ENCODE peak calls at places on chromosome 10, in five cellular contexts. E is psoas muscle, X is suprapubic skin, I is stomach, O is AG09309. C is an unnamed sample.

GRCh38 chr10:6050801-6051445 is 11.2 kb downstream of the IL2RA start:
- DNase-seq in O (no peak), X (no peak), I (peak), E (peak), C (peak)

GRCh38 chr10:125149278-125150047 is 10.9 kb downstream of the CTBP2 start:
- DNase-seq in O (no peak), I (peak), X (peak), E (peak), C (no peak)

GRCh38 chr10:58440484-58440883 is 55.3 kb downstream of the TFAM start:
- DNase-seq in I (no peak), O (no peak), E (no peak), X (no peak), C (no peak)

GRCh38 chr10:131310054-131310903 is 1.2 kb downstream of the TCERG1L start:
- DNase-seq in O (no peak), X (no peak), E (no peak), I (no peak), C (no peak)

GRCh38 chr10:97564776-97565175 is 7.8 kb upstream of the ANKRD2 start:
- DNase-seq in X (no peak), E (no peak), I (no peak), O (no peak), C (no peak)

GRCh38 chr10:118800920-118801319 is 46.1 kb upstream of the CACUL1 start:
- DNase-seq in I (peak), E (no peak), X (no peak), O (no peak), C (no peak)

GRCh38 chr10:12513775-12514663 is 164.7 kb downstream of the CAMK1D start:
- DNase-seq in E (no peak), O (no peak), X (no peak), I (no peak), C (no peak)

GRCh38 chr10:87925570-87925969 is 62.1 kb downstream of the PTEN start:
- DNase-seq in E (no peak), X (no peak), O (no peak), I (no peak), C (no peak)

GRCh38 chr10:120981601-120982381 is 130.6 kb downstream of the WDR11 start:
- DNase-seq in E (no peak), I (no peak), X (no peak), O (no peak), C (no peak)

GRCh38 chr10:62760401-62760800 is 44.1 kb upstream of the ADO start:
- DNase-seq in O (no peak), X (no peak), I (no peak), E (no peak), C (no peak)

GRCh38 chr10:69486922-69487730 is 35.9 kb downstream of the TSPAN15 start:
- DNase-seq in I (no peak), X (no peak), O (no peak), E (no peak), C (no peak)

GRCh38 chr10:54559498-54559897 is 241.5 kb downstream of the PCDH15 start:
- DNase-seq in X (no peak), E (no peak), I (no peak), O (no peak), C (no peak)

GRCh38 chr10:119341236-119342016 is 134.1 kb downstream of the GRK5 start:
- DNase-seq in X (no peak), O (no peak), E (no peak), I (no peak), C (peak)

GRCh38 chr10:50431118-50431517 is 179.8 kb upstream of the ASAH2 start:
- DNase-seq in X (no peak), O (peak), E (no peak), I (no peak), C (no peak)

GRCh38 chr10:12243860-12244620 is 48.1 kb downstream of the CDC123 start:
- DNase-seq in X (no peak), E (no peak), O (no peak), I (no peak), C (peak)

GRCh38 chr10:12550994-12551393 is 201.6 kb downstream of the CAMK1D start:
- DNase-seq in E (no peak), O (no peak), I (no peak), X (no peak), C (no peak)

GRCh38 chr10:35217458-35217857 is 90.8 kb downstream of the CREM start:
- DNase-seq in E (no peak), X (no peak), O (no peak), I (no peak), C (no peak)

GRCh38 chr10:5502903-5503835 is 3.8 kb upstream of the CALML5 start:
- DNase-seq in O (no peak), I (peak), E (no peak), X (peak), C (no peak)

GRCh38 chr10:62545667-62546066 is 171.5 kb downstream of the ZNF365 start:
- DNase-seq in O (peak), X (no peak), E (peak), I (no peak), C (no peak)

GRCh38 chr10:821322-821721 is 110.2 kb downstream of the LARP4B start:
- DNase-seq in O (peak), E (no peak), I (no peak), X (no peak), C (no peak)

GRCh38 chr10:123150229-123150985 is 2.5 kb downstream of the HMX2 start:
- DNase-seq in X (no peak), E (no peak), I (no peak), O (no peak), C (peak)

GRCh38 chr10:26743091-26743490 is 45.6 kb downstream of the PDSS1 start:
- DNase-seq in O (no peak), E (no peak), X (no peak), I (no peak), C (no peak)

GRCh38 chr10:73944356-73945100 is 33.6 kb downstream of the PLAU start:
- DNase-seq in X (no peak), O (no peak), E (no peak), I (no peak), C (no peak)

GRCh38 chr10:73937333-73938020 is 26.5 kb downstream of the PLAU start:
- DNase-seq in I (no peak), X (no peak), E (peak), O (no peak), C (no peak)

GRCh38 chr10:73935895-73936294 is 25.0 kb downstream of the PLAU start:
- DNase-seq in E (no peak), X (no peak), I (no peak), O (no peak), C (no peak)

GRCh38 chr10:73941300-73941699 is 30.4 kb downstream of the PLAU start:
- DNase-seq in E (no peak), X (no peak), O (no peak), I (no peak), C (no peak)

GRCh38 chr10:73940634-73941221 is 29.8 kb downstream of the PLAU start:
- DNase-seq in X (peak), I (peak), E (peak), O (no peak), C (peak)
- TF ChIP-seq CTCF in X (peak), I (peak), E (peak), O (peak), C (peak)

GRCh38 chr10:29285624-29286051 is 3.2 kb upstream of the LYZL1 start:
- DNase-seq in E (no peak), I (no peak), O (no peak), X (no peak), C (peak)
- TF ChIP-seq CTCF in E (no peak), I (no peak), O (no peak), X (no peak), C (no peak)

GRCh38 chr10:15245530-15245929 is 77.0 kb upstream of the NMT2 start:
- DNase-seq in E (no peak), O (no peak), X (no peak), I (no peak), C (no peak)
- TF ChIP-seq CTCF in E (no peak), O (peak), X (no peak), I (no peak), C (peak)

GRCh38 chr10:52883996-52884871 is 111.7 kb upstream of the MBL2 start:
- DNase-seq in E (no peak), I (peak), X (no peak), O (no peak), C (peak)
- TF ChIP-seq CTCF in E (peak), I (peak), X (no peak), O (peak), C (peak)

GRCh38 chr10:95907454-95908253 is at the start of gene CC2D2B:
- DNase-seq in I (peak), X (peak), O (peak), E (peak), C (peak)
- TF ChIP-seq CTCF in I (no peak), X (no peak), O (no peak), E (no peak), C (no peak)

DNA sequence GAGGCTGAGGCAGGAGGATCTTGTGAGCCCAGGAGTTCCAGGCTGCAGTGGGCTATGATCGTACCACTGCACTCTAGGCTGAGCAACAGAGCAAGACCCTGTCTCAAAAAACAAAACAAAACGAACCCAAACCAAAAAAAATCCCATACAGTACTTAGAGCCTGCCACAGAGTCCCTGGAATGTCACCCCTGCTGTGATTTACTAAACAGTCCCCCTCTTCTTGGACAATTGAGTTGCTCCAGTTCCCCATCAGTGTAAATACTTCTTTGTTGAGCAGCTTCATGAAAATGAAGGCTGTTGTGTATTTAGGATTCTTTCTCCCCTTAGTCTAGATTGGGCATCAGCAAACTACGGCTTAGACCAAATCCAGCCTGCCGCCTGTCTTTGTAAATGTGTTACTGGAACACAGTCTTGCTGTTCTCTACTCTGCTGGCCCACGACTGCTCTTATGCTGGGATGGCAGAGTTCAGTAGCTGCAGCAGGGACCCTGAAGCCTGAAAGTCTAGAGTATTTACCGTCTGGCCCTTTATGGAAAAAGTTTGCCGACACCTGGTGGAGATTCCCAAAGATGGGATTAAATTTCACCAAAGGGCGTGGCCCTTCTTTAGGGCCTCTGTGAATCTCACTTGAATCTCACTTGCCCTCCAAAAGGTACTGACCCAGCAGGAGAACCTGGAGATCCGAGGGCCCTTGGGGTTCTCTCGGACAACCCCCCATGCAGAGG is 57.8 kb downstream of the PALD1 start:
- DNase-seq in I (no peak), X (no peak), O (no peak), E (no peak), C (no peak)
- TF ChIP-seq CTCF in I (no peak), X (no peak), O (no peak), E (no peak), C (no peak)

DNA sequence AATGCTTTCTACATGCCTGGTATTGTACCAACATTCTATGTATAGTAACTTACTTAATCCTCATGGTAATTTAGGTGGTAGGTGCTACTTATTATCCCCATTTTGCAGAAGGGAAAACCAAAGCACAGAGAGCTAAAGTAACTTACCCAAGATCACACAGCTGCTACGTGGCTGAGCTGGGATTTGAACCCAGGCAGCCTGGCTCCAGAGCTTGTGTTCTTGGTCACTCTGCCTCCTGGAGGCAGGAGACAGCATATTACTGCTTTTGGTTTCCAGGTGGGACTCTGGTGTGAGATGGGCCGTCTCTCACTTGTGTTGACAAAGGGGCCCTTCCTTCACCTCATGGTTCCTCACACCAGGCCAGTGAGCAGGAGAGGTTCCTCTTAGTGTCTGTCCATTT is 79.8 kb upstream of the PPIF start:
- DNase-seq in X (no peak), O (no peak), I (no peak), E (no peak), C (no peak)
- TF ChIP-seq CTCF in X (no peak), O (peak), I (no peak), E (no peak), C (no peak)

DNA sequence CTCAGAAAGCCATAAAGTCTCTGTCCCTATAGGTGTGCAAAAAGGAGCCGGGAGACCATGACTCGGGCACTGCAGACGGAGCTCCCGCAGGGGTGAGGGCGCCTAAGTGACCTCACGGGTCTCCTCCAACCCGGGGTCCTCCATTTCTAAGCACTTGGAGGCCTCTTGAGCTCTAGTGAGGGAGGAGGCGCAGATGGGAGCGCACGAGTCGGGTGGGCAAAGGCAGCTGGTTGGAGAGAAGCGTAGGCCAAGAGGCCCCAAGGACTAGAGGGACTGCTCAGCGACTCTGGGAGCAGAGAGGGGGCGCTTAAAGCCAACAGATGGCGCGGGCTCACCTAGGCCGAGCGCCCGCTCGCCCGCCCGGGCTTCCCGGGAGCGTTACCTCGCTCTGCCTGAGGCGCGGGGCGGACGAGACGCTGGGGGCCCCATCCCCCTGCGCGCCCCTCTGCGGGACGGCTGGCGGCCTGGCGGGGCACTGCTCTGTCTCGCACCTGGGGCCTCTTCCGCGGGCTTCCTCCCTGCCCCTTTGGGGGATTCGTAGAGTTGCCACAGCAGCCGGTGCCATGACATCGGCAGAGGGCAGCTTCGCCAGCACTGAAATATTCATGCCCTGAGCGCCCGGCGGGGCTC is 521 bp upstream of the CDH23 start:
- DNase-seq in I (peak), O (no peak), X (no peak), E (peak), C (peak)
- TF ChIP-seq CTCF in I (no peak), O (peak), X (no peak), E (peak), C (peak)

GRCh38 chr10:127755758-127756157 is 18.8 kb downstream of the FOXI2 start:
- DNase-seq in O (no peak), I (no peak), X (no peak), E (no peak), C (no peak)
- TF ChIP-seq CTCF in O (no peak), I (no peak), X (no peak), E (no peak), C (no peak)

DNA sequence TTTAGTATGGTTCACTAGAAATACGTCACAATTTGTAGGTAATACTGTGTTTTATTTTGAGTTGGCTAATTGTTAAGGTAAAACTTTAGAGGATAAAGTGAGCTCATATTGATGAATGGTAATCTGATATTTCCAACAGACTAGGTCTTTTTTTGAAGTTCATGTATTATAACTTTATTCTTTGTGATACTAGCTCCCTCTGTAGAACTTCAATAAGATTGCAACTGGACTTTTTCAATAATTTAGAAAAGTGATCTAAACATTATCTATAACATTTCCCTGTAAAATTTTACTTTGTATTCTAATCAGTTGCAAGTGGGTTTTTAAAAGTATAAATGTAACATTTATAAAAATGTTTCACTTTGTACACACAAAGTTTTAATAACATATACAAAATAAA is 83.5 kb downstream of the ADK start:
- DNase-seq in X (no peak), E (no peak), I (no peak), O (no peak), C (no peak)
- TF ChIP-seq CTCF in X (no peak), E (peak), I (peak), O (peak), C (peak)